ENCODE peak calls at places on chromosomes 16 and 17, in five cellular contexts. X is lung, Y is left cardiac atrium, E is NCI-H774, G is colonic mucosa. I is an unnamed sample.

GRCh38 chr17:50240876-50241275 is 33.4 kb upstream of the TMEM92 start:
- DNase-seq in Y (no peak), X (no peak), G (no peak), E (no peak), I (no peak)

GRCh38 chr17:49739662-49740271 is 24.2 kb downstream of the FAM117A start:
- DNase-seq in Y (peak), X (peak), G (peak), E (peak), I (no peak)

GRCh38 chr16:72947379-72948237 is 100.3 kb downstream of the ZFHX3 start:
- DNase-seq in E (no peak), G (no peak), X (no peak), Y (peak), I (no peak)

GRCh38 chr17:65418622-65419021 is 142.8 kb downstream of the AXIN2 start:
- DNase-seq in X (no peak), E (no peak), Y (peak), G (peak), I (no peak)

GRCh38 chr16:12339686-12340085 is 363.2 kb downstream of the SNX29 start:
- DNase-seq in G (no peak), X (no peak), E (no peak), Y (no peak), I (no peak)

GRCh38 chr16:69886726-69887125 is 64.4 kb upstream of the CLEC18A start:
- DNase-seq in Y (no peak), X (no peak), G (no peak), E (no peak), I (no peak)

GRCh38 chr16:4733747-4734062 is 366 bp downstream of the ANKS3 start:
- DNase-seq in X (no peak), E (no peak), G (no peak), Y (peak), I (no peak)

GRCh38 chr17:16026895-16027294 is 27.3 kb downstream of the TTC19 start:
- DNase-seq in E (no peak), Y (no peak), X (no peak), G (no peak), I (no peak)

GRCh38 chr17:44795928-44796327 is 34.2 kb downstream of the GJC1 start:
- DNase-seq in G (no peak), E (no peak), Y (no peak), X (no peak), I (peak)

GRCh38 chr16:76197925-76198324 is 79.3 kb upstream of the CNTNAP4 start:
- DNase-seq in G (no peak), E (no peak), X (no peak), Y (no peak), I (no peak)

GRCh38 chr17:57672205-57672632 is 72.9 kb downstream of the CCDC182 start:
- DNase-seq in E (no peak), G (peak), X (no peak), Y (no peak), I (no peak)

GRCh38 chr16:83898463-83899271 is at the start of gene MLYCD:
- DNase-seq in G (peak), X (peak), Y (peak), E (peak), I (peak)

GRCh38 chr17:35345926-35346771 is 27.3 kb downstream of the SLFN11 start:
- DNase-seq in X (peak), Y (peak), E (no peak), G (peak), I (no peak)

GRCh38 chr16:9870962-9871361 is 311.3 kb downstream of the GRIN2A start:
- DNase-seq in X (no peak), Y (no peak), E (no peak), G (no peak), I (no peak)

GRCh38 chr17:8223356-8224063 is 13.1 kb upstream of the AURKB start:
- DNase-seq in Y (peak), G (peak), X (peak), E (peak), I (peak)

GRCh38 chr17:81804559-81805399 is 829 bp downstream of the GCGR start:
- DNase-seq in Y (no peak), G (no peak), E (no peak), X (no peak), I (no peak)

GRCh38 chr17:11035681-11036080 is 197.8 kb upstream of the PIRT start:
- DNase-seq in G (no peak), E (no peak), Y (no peak), X (no peak), I (no peak)

GRCh38 chr17:8953152-8953885 is 12.2 kb downstream of the PIK3R5 start:
- DNase-seq in Y (no peak), G (no peak), X (no peak), E (no peak), I (no peak)

GRCh38 chr16:89062389-89063345 is 31.0 kb upstream of the ACSF3 start:
- DNase-seq in E (no peak), G (no peak), Y (no peak), X (no peak), I (no peak)

GRCh38 chr17:311119-311848 is 41.3 kb downstream of the RPH3AL start:
- DNase-seq in X (no peak), G (no peak), Y (no peak), E (no peak), I (no peak)

GRCh38 chr17:61209524-61209923 is 190.1 kb upstream of the TBX2 start:
- DNase-seq in E (no peak), G (no peak), Y (no peak), X (no peak), I (peak)

GRCh38 chr16:15650698-15651161 is 685 bp downstream of the NDE1 start:
- DNase-seq in Y (peak), X (no peak), E (no peak), G (peak), I (no peak)

GRCh38 chr16:82945420-82946096 is 318.8 kb downstream of the CDH13 start:
- DNase-seq in X (no peak), E (no peak), Y (no peak), G (no peak), I (no peak)

GRCh38 chr16:51713502-51713901 is 562.4 kb upstream of the SALL1 start:
- DNase-seq in G (no peak), E (no peak), Y (no peak), X (no peak), I (no peak)

GRCh38 chr16:86653289-86654006 is 75.1 kb downstream of the FOXL1 start:
- DNase-seq in X (no peak), E (no peak), G (no peak), Y (no peak), I (no peak)

GRCh38 chr16:23629516-23629915 is 11.6 kb downstream of the PALB2 start:
- DNase-seq in Y (no peak), X (no peak), E (no peak), G (no peak), I (no peak)

GRCh38 chr17:59706900-59707181 is 389 bp downstream of the PTRH2 start:
- DNase-seq in G (no peak), X (no peak), Y (no peak), E (no peak), I (no peak)

GRCh38 chr16:88673685-88674398 is 11.0 kb upstream of the MVD start:
- DNase-seq in E (no peak), G (no peak), Y (no peak), X (no peak), I (no peak)